ENCODE peak calls at places on chromosomes 5 and 9, in six cellular contexts. X is cardiac muscle cell, U is endothelial cell, M is cardiac fibroblast, C is GM10248, R is B cell. I is an unnamed sample.

GRCh38 chr9:87713278-87713989 is 12.5 kb upstream of the CTSL start:
- DNase-seq in C (no peak), R (no peak), X (no peak), M (peak; percentile 100), U (no peak), I (peak; percentile 24)

GRCh38 chr5:55850839-55851674 is at the start of gene IL31RA:
- DNase-seq in U (no peak), X (no peak), R (no peak), M (peak; percentile 91), C (no peak), I (no peak)

GRCh38 chr5:39948867-39949468 is 524.2 kb upstream of the DAB2 start:
- DNase-seq in R (peak; percentile 71), C (peak; percentile 46), U (peak; percentile 38), M (peak; percentile 89), X (peak; percentile 88), I (peak; percentile 74)

GRCh38 chr9:22010881-22011625 is 1.9 kb upstream of the CDKN2B start:
- DNase-seq in X (peak; percentile 86), C (no peak), M (peak; percentile 43), U (peak; percentile 70), R (no peak), I (peak; percentile 60)

GRCh38 chr5:9149988-9150387 is 395.9 kb downstream of the SEMA5A start:
- DNase-seq in R (no peak), X (no peak), C (no peak), M (peak; percentile 64), U (no peak), I (no peak)

GRCh38 chr5:135308752-135309151 is 90.3 kb downstream of the MACROH2A1 start:
- DNase-seq in X (no peak), R (no peak), C (no peak), U (no peak), M (peak; percentile 37), I (no peak)

GRCh38 chr5:2722901-2723300 is 28.6 kb downstream of the IRX2 start:
- DNase-seq in U (no peak), X (no peak), M (no peak), R (no peak), C (no peak), I (no peak)

GRCh38 chr9:16348531-16348930 is 521.9 kb downstream of the BNC2 start:
- DNase-seq in X (no peak), R (no peak), C (no peak), U (no peak), M (no peak), I (no peak)

GRCh38 chr5:124655211-124655880 is 91.1 kb downstream of the ZNF608 start:
- DNase-seq in M (peak; percentile 71), X (no peak), U (no peak), R (no peak), C (no peak), I (no peak)

GRCh38 chr5:56088967-56089829 is 94.4 kb upstream of the IL6ST start:
- DNase-seq in U (no peak), M (peak; percentile 61), R (no peak), C (peak; percentile 70), X (no peak), I (peak; percentile 64)

GRCh38 chr9:124531115-124531514 is 23.9 kb upstream of the NR5A1 start:
- DNase-seq in M (no peak), R (no peak), U (no peak), X (no peak), C (no peak), I (no peak)

GRCh38 chr9:133075925-133076324 is 14.1 kb downstream of the CEL start:
- DNase-seq in C (no peak), M (peak; percentile 72), R (no peak), X (no peak), U (no peak), I (no peak)

GRCh38 chr9:93007529-93008058 is 50.9 kb upstream of the SUSD3 start:
- DNase-seq in X (no peak), C (no peak), R (no peak), M (no peak), U (no peak), I (no peak)

GRCh38 chr9:128503870-128504269 is 649 bp upstream of the GLE1 start:
- DNase-seq in X (peak; percentile 17), M (peak; percentile 32), C (no peak), U (no peak), R (no peak), I (no peak)

GRCh38 chr9:81072758-81073157 is 616.6 kb downstream of the TLE1 start:
- DNase-seq in R (no peak), X (no peak), U (no peak), C (no peak), M (no peak), I (no peak)

GRCh38 chr9:37902804-37903580 is 935 bp downstream of the SLC25A51 start:
- DNase-seq in X (no peak), C (no peak), M (peak; percentile 71), U (no peak), R (no peak), I (peak; percentile 12)

GRCh38 chr9:124280176-124280691 is 22.5 kb downstream of the NEK6 start:
- DNase-seq in R (no peak), M (peak; percentile 82), U (no peak), C (no peak), X (no peak), I (no peak)

GRCh38 chr9:128881627-128881883 is 195 bp downstream of the KYAT1 start:
- DNase-seq in C (no peak), X (no peak), M (no peak), U (no peak), R (no peak), I (no peak)

GRCh38 chr5:106521701-106522100 is 1149.0 kb downstream of the EFNA5 start:
- DNase-seq in C (no peak), R (no peak), U (no peak), M (peak; percentile 90), X (no peak), I (no peak)

GRCh38 chr9:29212590-29213373 is 1639.5 kb upstream of the C9orf72 start:
- DNase-seq in R (no peak), U (peak; percentile 58), X (peak; percentile 38), M (no peak), C (peak; percentile 12), I (no peak)

GRCh38 chr9:131673531-131673930 is 66.3 kb downstream of the RAPGEF1 start:
- DNase-seq in U (no peak), R (no peak), C (no peak), X (no peak), M (no peak), I (no peak)

GRCh38 chr9:93009337-93010015 is 49.0 kb upstream of the SUSD3 start:
- DNase-seq in U (no peak), M (no peak), R (no peak), C (peak; percentile 6), X (no peak), I (no peak)

GRCh38 chr5:34415559-34416198 is 240.4 kb upstream of the RAI14 start:
- DNase-seq in R (no peak), X (no peak), U (no peak), C (peak; percentile 41), M (peak; percentile 55), I (peak; percentile 24)

GRCh38 chr5:54357371-54358058 is 47.1 kb upstream of the ARL15 start:
- DNase-seq in M (no peak), U (no peak), R (no peak), X (no peak), C (no peak), I (no peak)

GRCh38 chr5:178193251-178193809 is 6.2 kb upstream of the GMCL2 start:
- DNase-seq in X (no peak), R (no peak), U (no peak), M (no peak), C (no peak), I (no peak)

GRCh38 chr5:179279347-179280094 is 65.7 kb downstream of the ADAMTS2 start:
- DNase-seq in R (no peak), U (no peak), X (no peak), M (no peak), C (no peak), I (no peak)

GRCh38 chr9:75699017-75699416 is 191.5 kb upstream of the PCSK5 start:
- DNase-seq in M (no peak), X (peak; percentile 64), U (no peak), C (no peak), R (no peak), I (no peak)
- TF ChIP-seq CTCF in M (no peak), X (no peak), U (no peak), C (no peak), R (no peak), I (no peak)

DNA sequence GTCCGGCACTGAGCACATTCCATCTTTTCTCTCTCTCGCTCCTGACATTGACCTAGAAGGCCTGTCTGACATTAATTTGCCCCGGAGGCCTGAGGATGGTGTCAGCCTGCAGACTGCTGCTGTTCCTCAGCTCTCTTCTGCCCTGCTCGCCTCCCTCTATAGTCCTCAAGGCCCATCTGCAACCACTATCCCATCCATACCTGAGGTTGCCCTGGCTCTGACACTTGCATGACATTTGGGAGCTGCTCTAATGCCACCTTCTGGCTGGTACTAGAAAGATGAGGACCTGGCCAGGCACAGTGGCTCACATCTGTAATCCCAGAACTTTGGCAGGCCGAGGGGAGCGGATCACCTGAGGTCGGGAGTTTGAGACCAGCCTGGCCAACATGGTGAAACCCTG is 38.6 kb upstream of the GGTA1 start:
- DNase-seq in C (no peak), X (no peak), U (no peak), R (no peak), M (peak; percentile 19), I (no peak)
- TF ChIP-seq CTCF in C (peak; percentile 13), X (no peak), U (no peak), R (no peak), M (no peak), I (no peak)

GRCh38 chr9:20940447-20941176 is 90.8 kb downstream of the HACD4 start:
- DNase-seq in U (no peak), M (peak; percentile 5), C (no peak), R (no peak), X (no peak), I (no peak)

GRCh38 chr9:20945856-20946255 is 85.6 kb downstream of the HACD4 start:
- DNase-seq in R (no peak), C (no peak), X (no peak), M (no peak), U (no peak), I (no peak)

GRCh38 chr9:20945269-20945668 is 86.2 kb downstream of the HACD4 start:
- DNase-seq in X (no peak), R (no peak), U (no peak), M (no peak), C (no peak), I (no peak)

GRCh38 chr9:20944507-20944906 is 86.9 kb downstream of the HACD4 start:
- DNase-seq in M (no peak), C (no peak), X (no peak), U (no peak), R (no peak), I (no peak)

DNA sequence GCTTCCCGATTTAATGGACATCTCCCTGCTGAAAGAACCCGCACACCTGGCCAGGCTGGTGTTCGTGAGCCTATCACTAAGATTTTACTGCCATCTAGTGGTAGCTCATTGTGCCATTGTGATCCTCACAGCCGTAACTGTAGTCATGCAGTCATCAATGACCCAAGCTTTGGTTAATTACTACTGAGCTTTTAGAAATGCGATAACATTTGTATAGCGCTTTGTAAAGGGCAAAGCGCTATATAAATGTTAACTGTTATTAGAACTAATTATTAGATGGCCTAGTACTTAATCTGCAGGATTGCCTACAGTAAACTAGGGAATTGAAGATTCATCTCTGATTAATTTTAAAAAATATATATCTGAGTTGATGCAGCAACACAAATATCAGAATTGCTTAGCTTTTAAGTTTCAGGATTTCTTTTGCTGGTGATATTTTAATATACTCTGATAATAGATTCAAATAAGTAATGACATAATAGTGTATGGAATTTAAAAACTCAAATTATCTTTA is 90.2 kb downstream of the HACD4 start:
- DNase-seq in X (peak; percentile 87), C (peak; percentile 60), U (peak; percentile 57), M (peak; percentile 79), R (peak; percentile 51), I (peak; percentile 66)
- TF ChIP-seq CTCF in X (peak; percentile 82), C (peak; percentile 72), U (peak; percentile 81), M (peak; percentile 78), R (peak; percentile 88), I (peak; percentile 87)

GRCh38 chr5:68745459-68745858 is 348.4 kb upstream of the SLC30A5 start:
- DNase-seq in U (no peak), R (no peak), M (peak; percentile 21), C (no peak), X (no peak), I (peak; percentile 21)
- TF ChIP-seq CTCF in U (no peak), R (no peak), M (peak; percentile 23), C (peak; percentile 37), X (peak; percentile 54), I (peak; percentile 15)